ENCODE peak calls at places on chromosome 7, in seven cellular contexts. E, Q, B, G, S, I and X are unnamed samples.

GRCh38 chr7:100465702-100466311 is 1.7 kb upstream of the SPACDR start:
- DNase-seq in S (peak), Q (no peak), E (no peak), B (no peak), G (no peak), I (no peak), X (no peak)

GRCh38 chr7:4883352-4884144 is at the start of gene RADIL:
- DNase-seq in B (peak), I (peak), Q (peak), E (peak), S (peak), G (peak), X (peak)

GRCh38 chr7:5591547-5591899 is 167.9 kb upstream of the TNRC18 start:
- DNase-seq in B (no peak), I (no peak), Q (no peak), G (peak), S (peak), E (no peak), X (no peak)

GRCh38 chr7:55158541-55158940 is 139.7 kb downstream of the EGFR start:
- DNase-seq in B (no peak), G (no peak), I (no peak), E (no peak), S (peak), Q (no peak), X (no peak)

GRCh38 chr7:22430457-22430856 is 69.5 kb downstream of the STEAP1B start:
- DNase-seq in I (no peak), B (no peak), S (peak), G (peak), E (no peak), Q (no peak), X (no peak)

GRCh38 chr7:44052771-44053365 is 8.4 kb downstream of the DBNL start:
- DNase-seq in G (no peak), Q (no peak), B (no peak), S (no peak), I (no peak), E (no peak), X (no peak)

GRCh38 chr7:140029072-140029471 is 33.7 kb downstream of the PARP12 start:
- DNase-seq in G (no peak), I (no peak), Q (no peak), S (no peak), B (no peak), E (no peak), X (no peak)

GRCh38 chr7:22481726-22482125 is 18.3 kb downstream of the STEAP1B start:
- DNase-seq in E (peak), G (peak), B (no peak), Q (no peak), S (peak), I (no peak), X (no peak)

GRCh38 chr7:132475669-132476116 is 100.6 kb downstream of the PLXNA4 start:
- DNase-seq in B (no peak), G (no peak), S (no peak), E (no peak), I (no peak), Q (no peak), X (no peak)

GRCh38 chr7:68640103-68640502 is 958.2 kb upstream of the AUTS2 start:
- DNase-seq in G (no peak), E (no peak), Q (no peak), B (no peak), I (no peak), S (no peak), X (no peak)

GRCh38 chr7:154832557-154833138 is 170.3 kb downstream of the PAXIP1 start:
- DNase-seq in B (no peak), G (no peak), S (peak), E (no peak), I (no peak), Q (no peak), X (no peak)

GRCh38 chr7:54858008-54858692 is 99.1 kb upstream of the SEC61G start:
- DNase-seq in S (no peak), I (no peak), G (no peak), Q (no peak), B (no peak), E (no peak), X (no peak)

GRCh38 chr7:151897201-151897711 is 20.3 kb upstream of the PRKAG2 start:
- DNase-seq in S (no peak), E (no peak), Q (no peak), B (no peak), I (no peak), G (no peak), X (no peak)

GRCh38 chr7:150856303-150857275 is 4.3 kb downstream of the AOC1 start:
- DNase-seq in Q (no peak), I (no peak), E (no peak), S (no peak), B (no peak), G (no peak), X (peak)